ENCODE peak calls at places on chromosomes 11 and 22, in seven cellular contexts. O is kidney tubule cell; F is effector memory CD4-positive, alpha-beta T cell; N is T-helper 9 cell; Z is stimulated activated naive CD8-positive, alpha-beta T cell treated with anti-CD3 and anti-CD28 coated beads, Interleukin-15, Interleukin-2, amounts not matched to agents 100 U/mL and 50 U/mL, for 24 hours; P is substantia nigra; K is HuH-7.5. S is an unnamed sample.
A peak's percentile ranks its signal among the peaks of the same experiment; 100 is the strongest.

GRCh38 chr11:88886796-88887195 is 179.0 kb downstream of the GRM5 start:
- DNase-seq in P (no peak), K (peak; percentile 1), F (no peak), O (peak; percentile 14), N (peak; percentile 12), Z (peak; percentile 19), S (no peak)

GRCh38 chr22:50035131-50035881 is 22.7 kb upstream of the IL17REL start:
- DNase-seq in Z (no peak), F (no peak), K (no peak), P (no peak), O (no peak), N (no peak), S (no peak)

GRCh38 chr22:28833276-28833923 is 33.0 kb upstream of the XBP1 start:
- DNase-seq in O (no peak), N (no peak), K (no peak), P (no peak), F (no peak), Z (no peak), S (no peak)

GRCh38 chr22:38844661-38845367 is 986 bp upstream of the NPTXR start:
- DNase-seq in K (no peak), N (no peak), Z (no peak), F (no peak), O (no peak), P (no peak), S (no peak)

GRCh38 chr22:49017769-49018330 is 809.8 kb downstream of the BRD1 start:
- DNase-seq in K (no peak), N (no peak), O (no peak), Z (no peak), F (no peak), P (no peak), S (no peak)

GRCh38 chr22:44543362-44543761 is 45.3 kb upstream of the RTL6 start:
- DNase-seq in P (no peak), K (no peak), F (no peak), N (no peak), Z (no peak), O (no peak), S (no peak)

GRCh38 chr11:131691558-131692041 is 321.2 kb downstream of the NTM start:
- DNase-seq in Z (peak; percentile 46), P (no peak), K (no peak), F (no peak), N (no peak), O (peak; percentile 72), S (no peak)

GRCh38 chr11:116950210-116950609 is 112.8 kb upstream of the APOA1 start:
- DNase-seq in K (no peak), N (no peak), F (no peak), O (no peak), Z (no peak), P (no peak), S (no peak)

GRCh38 chr22:37189011-37189466 is 992 bp upstream of the C1QTNF6 start:
- DNase-seq in O (peak; percentile 51), Z (no peak), K (no peak), F (no peak), N (no peak), P (no peak), S (no peak)

S was measured in RCC 7860.